ENCODE peak calls at places on chromosome 13, in four cellular contexts. S is GM03348, Z is K562, A is pancreas. N is an unnamed sample.

GRCh38 chr13:112573710-112574109 is 14.2 kb downstream of the TUBGCP3 start:
- DNase-seq in S (no peak), Z (no peak), A (no peak), N (no peak)

GRCh38 chr13:59437902-59438301 is 725.8 kb downstream of the DIAPH3 start:
- DNase-seq in S (no peak), Z (no peak), A (no peak), N (no peak)

GRCh38 chr13:94784066-94784465 is 71.7 kb upstream of the SOX21 start:
- DNase-seq in S (no peak), Z (no peak), A (no peak), N (no peak)

GRCh38 chr13:30053904-30054303 is 203.5 kb upstream of the UBL3 start:
- DNase-seq in S (no peak), Z (no peak), A (no peak), N (no peak)

GRCh38 chr13:37618554-37618953 is 20.0 kb upstream of the POSTN start:
- DNase-seq in S (peak), Z (no peak), A (no peak), N (no peak)

GRCh38 chr13:76012091-76012721 is 376.1 kb downstream of the LMO7 start:
- DNase-seq in S (peak), Z (no peak), A (no peak), N (no peak)

GRCh38 chr13:79973533-79973963 is 367.4 kb downstream of the SPRY2 start:
- DNase-seq in S (no peak), Z (peak), A (no peak), N (no peak)

GRCh38 chr13:101556676-101557121 is 104.2 kb downstream of the ITGBL1 start:
- DNase-seq in S (peak), Z (no peak), A (no peak), N (no peak)

GRCh38 chr13:111883571-111884343 is 183.2 kb upstream of the SOX1 start:
- DNase-seq in S (no peak), Z (no peak), A (no peak), N (no peak)

GRCh38 chr13:33932765-33933406 is 114.9 kb downstream of the RFC3 start:
- DNase-seq in S (no peak), Z (no peak), A (no peak), N (no peak)